ENCODE peak calls at places on chromosomes 12 and 14, in seven cellular contexts. One of them, this sample, is unnamed.

GRCh38 chr12:103969391-103969790 is 3.7 kb downstream of the TDG start:
- DNase-seq in effector memory CD4-positive, alpha-beta T cell: no peak
- DNase-seq in HAP-1: no peak
- DNase-seq in HCT116: no peak
- DNase-seq in fibroblast of lung: peak; percentile 76
- DNase-seq in A549: no peak
- DNase-seq in tibial nerve: no peak
- DNase-seq in this sample: no peak

GRCh38 chr12:128792881-128793280 is 30.9 kb downstream of the SLC15A4 start:
- DNase-seq in effector memory CD4-positive, alpha-beta T cell: no peak
- DNase-seq in HAP-1: no peak
- DNase-seq in HCT116: no peak
- DNase-seq in fibroblast of lung: no peak
- DNase-seq in A549: no peak
- DNase-seq in tibial nerve: no peak
- DNase-seq in this sample: no peak

GRCh38 chr14:52338282-52338681 is 24.2 kb downstream of the PTGER2 start:
- DNase-seq in effector memory CD4-positive, alpha-beta T cell: no peak
- DNase-seq in HAP-1: no peak
- DNase-seq in HCT116: no peak
- DNase-seq in fibroblast of lung: peak; percentile 76
- DNase-seq in A549: peak; percentile 65
- DNase-seq in tibial nerve: no peak
- DNase-seq in this sample: no peak

GRCh38 chr14:99248761-99249171 is 23.2 kb downstream of the BCL11B start:
- DNase-seq in effector memory CD4-positive, alpha-beta T cell: no peak
- DNase-seq in HAP-1: no peak
- DNase-seq in HCT116: no peak
- DNase-seq in fibroblast of lung: no peak
- DNase-seq in A549: no peak
- DNase-seq in tibial nerve: no peak
- DNase-seq in this sample: no peak

GRCh38 chr14:31059152-31059924 is 33.2 kb upstream of the STRN3 start:
- DNase-seq in effector memory CD4-positive, alpha-beta T cell: no peak
- DNase-seq in HAP-1: no peak
- DNase-seq in HCT116: no peak
- DNase-seq in fibroblast of lung: peak; percentile 94
- DNase-seq in A549: peak; percentile 15
- DNase-seq in tibial nerve: no peak
- DNase-seq in this sample: peak; percentile 61

GRCh38 chr12:29113101-29113500 is 36.0 kb upstream of the FAR2 start:
- DNase-seq in effector memory CD4-positive, alpha-beta T cell: no peak
- DNase-seq in HAP-1: no peak
- DNase-seq in HCT116: peak; percentile 41
- DNase-seq in fibroblast of lung: peak; percentile 64
- DNase-seq in A549: no peak
- DNase-seq in tibial nerve: no peak
- DNase-seq in this sample: no peak

GRCh38 chr14:85867450-85867849 is 337.5 kb downstream of the FLRT2 start:
- DNase-seq in effector memory CD4-positive, alpha-beta T cell: no peak
- DNase-seq in HAP-1: peak; percentile 23
- DNase-seq in HCT116: no peak
- DNase-seq in fibroblast of lung: no peak
- DNase-seq in A549: peak; percentile 17
- DNase-seq in tibial nerve: no peak
- DNase-seq in this sample: no peak

GRCh38 chr14:69226178-69226577 is 33.8 kb upstream of the GALNT16 start:
- DNase-seq in effector memory CD4-positive, alpha-beta T cell: no peak
- DNase-seq in HAP-1: no peak
- DNase-seq in HCT116: no peak
- DNase-seq in fibroblast of lung: peak; percentile 39
- DNase-seq in A549: no peak
- DNase-seq in tibial nerve: no peak
- DNase-seq in this sample: no peak

GRCh38 chr12:67344979-67345710 is 76.0 kb downstream of the CAND1 start:
- DNase-seq in effector memory CD4-positive, alpha-beta T cell: no peak
- DNase-seq in HAP-1: no peak
- DNase-seq in HCT116: no peak
- DNase-seq in fibroblast of lung: no peak
- DNase-seq in A549: no peak
- DNase-seq in tibial nerve: no peak
- DNase-seq in this sample: no peak

GRCh38 chr12:132171293-132171967 is 27.2 kb downstream of the NOC4L start:
- DNase-seq in effector memory CD4-positive, alpha-beta T cell: no peak
- DNase-seq in HAP-1: no peak
- DNase-seq in HCT116: no peak
- DNase-seq in fibroblast of lung: no peak
- DNase-seq in A549: no peak
- DNase-seq in tibial nerve: no peak
- DNase-seq in this sample: no peak

GRCh38 chr12:119902084-119902509 is 25.0 kb upstream of the CIT start:
- DNase-seq in effector memory CD4-positive, alpha-beta T cell: peak; percentile 8
- DNase-seq in HAP-1: peak; percentile 81
- DNase-seq in HCT116: peak; percentile 69
- DNase-seq in fibroblast of lung: peak; percentile 62
- DNase-seq in A549: peak; percentile 88
- DNase-seq in tibial nerve: peak; percentile 23
- DNase-seq in this sample: peak; percentile 43

GRCh38 chr14:24416932-24417619 is 12.4 kb downstream of the CBLN3 start:
- DNase-seq in effector memory CD4-positive, alpha-beta T cell: no peak
- DNase-seq in HAP-1: no peak
- DNase-seq in HCT116: no peak
- DNase-seq in fibroblast of lung: no peak
- DNase-seq in A549: no peak
- DNase-seq in tibial nerve: no peak
- DNase-seq in this sample: no peak

GRCh38 chr12:43882578-43883178 is 46.8 kb downstream of the TMEM117 start:
- DNase-seq in effector memory CD4-positive, alpha-beta T cell: no peak
- DNase-seq in HAP-1: peak; percentile 43
- DNase-seq in HCT116: peak; percentile 39
- DNase-seq in fibroblast of lung: peak; percentile 50
- DNase-seq in A549: peak; percentile 75
- DNase-seq in tibial nerve: no peak
- DNase-seq in this sample: peak; percentile 22

GRCh38 chr14:101480747-101481530 is 80.4 kb upstream of the DIO3 start:
- DNase-seq in effector memory CD4-positive, alpha-beta T cell: no peak
- DNase-seq in HAP-1: no peak
- DNase-seq in HCT116: no peak
- DNase-seq in fibroblast of lung: peak; percentile 93
- DNase-seq in A549: peak; percentile 98
- DNase-seq in tibial nerve: no peak
- DNase-seq in this sample: no peak

GRCh38 chr12:131552167-131552863 is 158.6 kb upstream of the SFSWAP start:
- DNase-seq in effector memory CD4-positive, alpha-beta T cell: no peak
- DNase-seq in HAP-1: no peak
- DNase-seq in HCT116: no peak
- DNase-seq in fibroblast of lung: no peak
- DNase-seq in A549: no peak
- DNase-seq in tibial nerve: no peak
- DNase-seq in this sample: no peak

GRCh38 chr12:14473707-14474287 is 93.9 kb downstream of the PLBD1 start:
- DNase-seq in effector memory CD4-positive, alpha-beta T cell: no peak
- DNase-seq in HAP-1: no peak
- DNase-seq in HCT116: peak; percentile 3
- DNase-seq in fibroblast of lung: peak; percentile 30
- DNase-seq in A549: peak; percentile 50
- DNase-seq in tibial nerve: no peak
- DNase-seq in this sample: no peak

GRCh38 chr12:132248439-132249157 is 80.8 kb downstream of the GALNT9 start:
- DNase-seq in effector memory CD4-positive, alpha-beta T cell: no peak
- DNase-seq in HAP-1: no peak
- DNase-seq in HCT116: no peak
- DNase-seq in fibroblast of lung: peak; percentile 39
- DNase-seq in A549: no peak
- DNase-seq in tibial nerve: no peak
- DNase-seq in this sample: no peak

GRCh38 chr14:69088523-69089445 is 64.1 kb downstream of the DCAF5 start:
- DNase-seq in effector memory CD4-positive, alpha-beta T cell: no peak
- DNase-seq in HAP-1: no peak
- DNase-seq in HCT116: no peak
- DNase-seq in fibroblast of lung: peak; percentile 84
- DNase-seq in A549: no peak
- DNase-seq in tibial nerve: no peak
- DNase-seq in this sample: no peak

GRCh38 chr14:58243790-58244555 is 670 bp upstream of the PSMA3 start:
- DNase-seq in effector memory CD4-positive, alpha-beta T cell: no peak
- DNase-seq in HAP-1: peak; percentile 27
- DNase-seq in HCT116: peak; percentile 26
- DNase-seq in fibroblast of lung: peak; percentile 24
- DNase-seq in A549: peak; percentile 38
- DNase-seq in tibial nerve: no peak
- DNase-seq in this sample: no peak

GRCh38 chr14:34325493-34325892 is 136.5 kb downstream of the SPTSSA start:
- DNase-seq in effector memory CD4-positive, alpha-beta T cell: no peak
- DNase-seq in HAP-1: no peak
- DNase-seq in HCT116: no peak
- DNase-seq in fibroblast of lung: no peak
- DNase-seq in A549: peak; percentile 16
- DNase-seq in tibial nerve: no peak
- DNase-seq in this sample: no peak

GRCh38 chr14:75453817-75454434 is 26.1 kb downstream of the JDP2 start:
- DNase-seq in effector memory CD4-positive, alpha-beta T cell: no peak
- DNase-seq in HAP-1: no peak
- DNase-seq in HCT116: no peak
- DNase-seq in fibroblast of lung: no peak
- DNase-seq in A549: no peak
- DNase-seq in tibial nerve: no peak
- DNase-seq in this sample: no peak

GRCh38 chr12:48781750-48782456 is 7.0 kb downstream of the ADCY6 start:
- DNase-seq in effector memory CD4-positive, alpha-beta T cell: no peak
- DNase-seq in HAP-1: no peak
- DNase-seq in HCT116: no peak
- DNase-seq in fibroblast of lung: no peak
- DNase-seq in A549: no peak
- DNase-seq in tibial nerve: no peak
- DNase-seq in this sample: no peak
- H3K4me1 ChIP-seq in effector memory CD4-positive, alpha-beta T cell: no peaks in the 10 kb centered on the region
- H3K4me1 ChIP-seq in HAP-1: no peaks in the 10 kb centered on the region
- H3K4me1 ChIP-seq in HCT116: peaks cover 21% of the 10 kb centered on the region
- H3K4me1 ChIP-seq in fibroblast of lung: peaks cover 7% of the 10 kb centered on the region
- H3K4me1 ChIP-seq in A549: peaks cover 3% of the 10 kb centered on the region
- H3K4me1 ChIP-seq in tibial nerve: peaks cover 42% of the 10 kb centered on the region
- H3K4me1 ChIP-seq in this sample: no peaks in the 10 kb centered on the region

GRCh38 chr12:109151457-109151856 is 35.1 kb downstream of the ACACB start:
- DNase-seq in effector memory CD4-positive, alpha-beta T cell: no peak
- DNase-seq in HAP-1: no peak
- DNase-seq in HCT116: no peak
- DNase-seq in fibroblast of lung: no peak
- DNase-seq in A549: no peak
- DNase-seq in tibial nerve: no peak
- DNase-seq in this sample: no peak
- H3K4me1 ChIP-seq in effector memory CD4-positive, alpha-beta T cell: peaks cover 11% of the 10 kb centered on the region
- H3K4me1 ChIP-seq in HAP-1: peaks cover 9% of the 10 kb centered on the region
- H3K4me1 ChIP-seq in HCT116: peaks cover 19% of the 10 kb centered on the region
- H3K4me1 ChIP-seq in fibroblast of lung: peaks cover 3% of the 10 kb centered on the region
- H3K4me1 ChIP-seq in A549: peaks cover 6% of the 10 kb centered on the region
- H3K4me1 ChIP-seq in tibial nerve: no peaks in the 10 kb centered on the region
- H3K4me1 ChIP-seq in this sample: peaks cover 12% of the 10 kb centered on the region

GRCh38 chr14:51242545-51243490 is 2.8 kb downstream of the TMX1 start:
- DNase-seq in effector memory CD4-positive, alpha-beta T cell: no peak
- DNase-seq in HAP-1: peak; percentile 82
- DNase-seq in HCT116: no peak
- DNase-seq in fibroblast of lung: peak; percentile 11
- DNase-seq in A549: no peak
- DNase-seq in tibial nerve: no peak
- DNase-seq in this sample: no peak
- H3K4me1 ChIP-seq in effector memory CD4-positive, alpha-beta T cell: peaks cover 21% of the 10 kb centered on the region
- H3K4me1 ChIP-seq in HAP-1: peaks cover 30% of the 10 kb centered on the region
- H3K4me1 ChIP-seq in HCT116: peaks cover 13% of the 10 kb centered on the region
- H3K4me1 ChIP-seq in fibroblast of lung: no peaks in the 10 kb centered on the region
- H3K4me1 ChIP-seq in A549: peaks cover 24% of the 10 kb centered on the region
- H3K4me1 ChIP-seq in tibial nerve: peaks cover 9% of the 10 kb centered on the region
- H3K4me1 ChIP-seq in this sample: no peaks in the 10 kb centered on the region

DNA sequence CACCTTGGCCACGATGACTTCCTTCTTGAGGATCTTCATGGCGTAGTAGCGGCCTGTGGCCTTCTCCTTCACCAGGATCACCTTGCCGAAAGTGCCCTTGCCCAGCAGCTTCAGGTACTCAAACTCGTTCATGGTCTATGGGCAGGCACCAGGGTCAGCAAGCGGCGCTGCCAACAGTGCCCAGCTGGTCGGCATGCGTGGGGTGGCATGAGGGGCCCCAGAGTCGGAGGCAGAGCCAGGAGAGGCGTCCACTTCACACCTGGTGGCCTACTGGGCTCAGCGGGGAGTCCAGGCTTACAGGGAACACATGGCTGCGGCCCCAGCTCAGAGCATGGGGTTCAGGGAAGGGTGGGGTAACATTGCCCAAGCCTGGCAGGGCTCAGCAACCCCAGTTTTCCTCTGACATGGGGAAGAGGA is 20.5 kb downstream of the AKT1 start:
- DNase-seq in effector memory CD4-positive, alpha-beta T cell: no peak
- DNase-seq in HAP-1: no peak
- DNase-seq in HCT116: no peak
- DNase-seq in fibroblast of lung: no peak
- DNase-seq in A549: no peak
- DNase-seq in tibial nerve: no peak
- DNase-seq in this sample: no peak
- H3K4me1 ChIP-seq in effector memory CD4-positive, alpha-beta T cell: no peaks in the 10 kb centered on the region
- H3K4me1 ChIP-seq in HAP-1: no peaks in the 10 kb centered on the region
- H3K4me1 ChIP-seq in HCT116: no peaks in the 10 kb centered on the region
- H3K4me1 ChIP-seq in fibroblast of lung: no peaks in the 10 kb centered on the region
- H3K4me1 ChIP-seq in A549: no peaks in the 10 kb centered on the region
- H3K4me1 ChIP-seq in tibial nerve: no peaks in the 10 kb centered on the region
- H3K4me1 ChIP-seq in this sample: peaks cover 12% of the 10 kb centered on the region

This sample was measured in pancreas.